ENCODE peak calls at places on chromosomes 12 and 14, in four cellular contexts. Y is osteocyte, C is Kasumi-1, H is hippocampal formation. E is an unnamed sample.

GRCh38 chr12:62346817-62347216 is 86.6 kb downstream of the USP15 start:
- DNase-seq in Y (no peak), C (no peak), H (no peak), E (no peak)

GRCh38 chr12:26878661-26879119 is 45.7 kb upstream of the ITPR2 start:
- DNase-seq in C (peak), H (no peak), Y (no peak), E (no peak)

GRCh38 chr12:122276242-122276641 is 9.9 kb upstream of the VPS33A start:
- DNase-seq in Y (no peak), C (no peak), H (no peak), E (peak)

GRCh38 chr12:85237320-85237719 is 42.7 kb upstream of the ALX1 start:
- DNase-seq in H (no peak), Y (no peak), C (no peak), E (no peak)

GRCh38 chr12:56616244-56616643 is 13.9 kb downstream of the BAZ2A start:
- DNase-seq in H (no peak), Y (no peak), C (no peak), E (no peak)

GRCh38 chr14:79373451-79373850 is 837.9 kb downstream of the DIO2 start:
- DNase-seq in Y (no peak), H (no peak), C (no peak), E (no peak)

GRCh38 chr14:32074887-32075572 is 2.1 kb upstream of the ARHGAP5 start:
- DNase-seq in H (no peak), Y (no peak), C (no peak), E (no peak)

GRCh38 chr12:5039815-5040214 is 3.9 kb upstream of the KCNA5 start:
- DNase-seq in Y (no peak), C (no peak), H (no peak), E (no peak)

E was measured in NB4.